ENCODE peak calls at places on chromosome 22, in seven cellular contexts. Y, J, A, W, X, O and V are unnamed samples.

GRCh38 chr22:17945851-17946690 is 78.3 kb downstream of the MICAL3 start:
- DNase-seq in Y (peak; percentile 72), J (no peak), A (no peak), W (no peak), X (no peak), O (no peak), V (no peak)

GRCh38 chr22:18988958-18989357 is 52.9 kb upstream of the PRODH start:
- DNase-seq in Y (no peak), J (no peak), A (no peak), W (no peak), X (no peak), O (no peak), V (no peak)

GRCh38 chr22:30422481-30423295 is 2.9 kb upstream of the MTFP1 start:
- DNase-seq in Y (no peak), J (peak; percentile 87), A (peak; percentile 54), W (peak; percentile 66), X (peak; percentile 55), O (peak; percentile 89), V (peak; percentile 78)

GRCh38 chr22:41524809-41525449 is 19.3 kb downstream of the POLR3H start:
- DNase-seq in Y (no peak), J (no peak), A (no peak), W (no peak), X (no peak), O (no peak), V (no peak)

GRCh38 chr22:27412866-27413445 is 388.6 kb downstream of the MN1 start:
- DNase-seq in Y (no peak), J (no peak), A (no peak), W (no peak), X (no peak), O (no peak), V (peak; percentile 78)

GRCh38 chr22:47172771-47173534 is 410.5 kb downstream of the TBC1D22A start:
- DNase-seq in Y (no peak), J (no peak), A (no peak), W (peak; percentile 30), X (peak; percentile 13), O (peak; percentile 7), V (no peak)

GRCh38 chr22:47793304-47794101 is 1031.1 kb downstream of the TBC1D22A start:
- DNase-seq in Y (no peak), J (no peak), A (no peak), W (no peak), X (no peak), O (no peak), V (no peak)

GRCh38 chr22:30362632-30363281 is 6.0 kb downstream of the CCDC157 start:
- DNase-seq in Y (no peak), J (no peak), A (peak; percentile 37), W (no peak), X (no peak), O (no peak), V (no peak)

DNA sequence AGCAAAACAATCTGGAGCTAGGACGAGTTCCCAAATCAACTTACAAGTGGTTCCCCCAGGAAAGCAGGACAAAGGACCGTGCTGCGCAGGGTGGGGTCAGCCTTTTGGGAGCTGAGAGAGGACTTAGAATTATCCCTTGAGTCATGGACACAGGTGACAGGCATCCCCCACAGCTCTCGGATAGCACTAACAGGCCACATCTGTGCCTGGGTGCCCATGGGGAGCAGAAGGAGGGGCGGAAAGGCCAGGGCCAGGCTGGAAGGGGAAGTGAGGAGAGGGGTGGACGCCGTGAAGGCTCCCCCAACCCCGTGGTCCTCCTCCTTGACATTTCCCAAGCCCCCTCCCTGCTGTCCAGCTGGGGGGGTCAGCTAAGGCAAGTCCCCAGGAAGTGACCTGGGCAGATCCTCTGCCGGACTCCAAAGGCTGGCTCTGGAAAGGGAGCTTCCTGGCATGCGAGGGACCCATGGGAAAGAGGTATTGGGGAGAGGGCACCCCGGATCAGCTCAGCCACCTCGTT is 31.6 kb upstream of the A4GALT start:
- DNase-seq in Y (no peak), J (no peak), A (no peak), W (no peak), X (no peak), O (no peak), V (no peak)
- H3K27ac ChIP-seq in Y (no peak overlapping the region), J (peak overlapping the region; percentile 13), A (no peak overlapping the region), W (peak overlapping the region; percentile 59), X (peak overlapping the region; percentile 73), O (peak overlapping the region; percentile 61), V (no peak overlapping the region)

DNA sequence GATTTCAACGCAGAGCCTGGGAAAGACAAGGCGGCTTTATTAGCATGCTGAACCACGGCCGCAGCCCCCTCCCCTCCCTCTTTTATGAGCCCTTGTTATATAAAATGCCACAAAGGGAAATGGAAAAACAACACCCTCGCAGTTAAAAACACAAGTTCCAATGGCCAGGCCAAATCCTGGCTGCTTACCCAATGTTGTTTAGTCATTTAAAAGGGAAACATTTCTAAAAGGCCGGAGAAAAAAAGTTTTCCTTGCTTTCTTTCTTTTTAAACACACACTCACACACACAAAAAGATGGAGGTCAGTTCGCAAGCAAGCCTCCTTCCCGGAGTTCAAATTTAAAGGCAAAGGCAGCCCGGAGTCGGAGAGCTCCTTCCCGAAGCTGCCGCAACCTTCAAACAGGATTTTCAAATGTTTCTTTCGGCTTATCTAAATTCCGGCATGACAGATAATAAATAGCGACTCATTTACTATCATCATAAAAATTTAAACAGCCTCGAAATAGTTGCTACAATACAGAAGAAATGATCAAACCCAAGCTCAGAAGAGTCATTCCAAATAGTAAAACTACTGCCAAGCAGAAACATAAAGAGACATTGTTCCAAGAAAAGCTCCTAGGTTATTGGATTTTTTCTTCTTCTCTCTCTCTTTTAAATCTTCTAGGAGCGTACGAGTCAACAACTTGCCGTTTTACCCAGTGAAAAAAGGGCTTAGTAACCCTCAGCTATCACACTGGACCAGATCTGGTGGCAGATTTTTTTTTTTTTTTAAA is 3.5 kb downstream of the PHF21B start:
- DNase-seq in Y (no peak), J (no peak), A (peak; percentile 16), W (no peak), X (no peak), O (peak; percentile 54), V (no peak)
- H3K27me3 ChIP-seq in Y (peaks cover 82% of the 10 kb centered on the region), J (no peaks in the 10 kb centered on the region), A (no peaks in the 10 kb centered on the region), W (peaks cover 76% of the 10 kb centered on the region), X (peaks cover 67% of the 10 kb centered on the region), O (peaks cover 7% of the 10 kb centered on the region), V (peaks cover 65% of the 10 kb centered on the region)

GRCh38 chr22:24141586-24141985 is 39.7 kb upstream of the SUSD2 start:
- DNase-seq in Y (peak; percentile 88), J (no peak), A (no peak), W (no peak), X (no peak), O (no peak), V (peak; percentile 44)
- H3K4me1 ChIP-seq in Y (peaks cover 66% of the 10 kb centered on the region), J (peaks cover 19% of the 10 kb centered on the region), A (peaks cover 33% of the 10 kb centered on the region), W (peaks cover 70% of the 10 kb centered on the region), X (peaks cover 44% of the 10 kb centered on the region), O (peaks cover 57% of the 10 kb centered on the region), V (peaks cover 8% of the 10 kb centered on the region)

GRCh38 chr22:36008565-36008964 is 20.1 kb downstream of the RBFOX2 start:
- DNase-seq in Y (no peak), J (no peak), A (no peak), W (no peak), X (no peak), O (no peak), V (no peak)

GRCh38 chr22:36010090-36010489 is 18.5 kb downstream of the RBFOX2 start:
- DNase-seq in Y (no peak), J (no peak), A (no peak), W (no peak), X (no peak), O (no peak), V (no peak)

GRCh38 chr22:36012332-36012731 is 16.3 kb downstream of the RBFOX2 start:
- DNase-seq in Y (no peak), J (no peak), A (no peak), W (no peak), X (no peak), O (no peak), V (no peak)

GRCh38 chr22:36009085-36009484 is 19.5 kb downstream of the RBFOX2 start:
- DNase-seq in Y (no peak), J (no peak), A (peak; percentile 42), W (no peak), X (no peak), O (no peak), V (no peak)

GRCh38 chr22:36010913-36011312 is 17.7 kb downstream of the RBFOX2 start:
- DNase-seq in Y (no peak), J (no peak), A (peak; percentile 56), W (no peak), X (no peak), O (no peak), V (peak; percentile 68)
- H3K27ac ChIP-seq in Y (no peak overlapping the region), J (no peak overlapping the region), A (no peak overlapping the region), W (no peak overlapping the region), X (no peak overlapping the region), O (no peak overlapping the region), V (no peak overlapping the region)

GRCh38 chr22:22855617-22856308 is 31.9 kb upstream of the IGLL5 start:
- DNase-seq in Y (peak; percentile 37), J (no peak), A (peak; percentile 45), W (no peak), X (no peak), O (no peak), V (no peak)

GRCh38 chr22:22858559-22858937 is 29.1 kb upstream of the IGLL5 start:
- DNase-seq in Y (no peak), J (no peak), A (no peak), W (no peak), X (no peak), O (no peak), V (no peak)

GRCh38 chr22:22856885-22857606 is 30.6 kb upstream of the IGLL5 start:
- DNase-seq in Y (no peak), J (no peak), A (no peak), W (no peak), X (no peak), O (no peak), V (no peak)

GRCh38 chr22:22856364-22856763 is 31.3 kb upstream of the IGLL5 start:
- DNase-seq in Y (no peak), J (no peak), A (no peak), W (no peak), X (no peak), O (no peak), V (no peak)

DNA sequence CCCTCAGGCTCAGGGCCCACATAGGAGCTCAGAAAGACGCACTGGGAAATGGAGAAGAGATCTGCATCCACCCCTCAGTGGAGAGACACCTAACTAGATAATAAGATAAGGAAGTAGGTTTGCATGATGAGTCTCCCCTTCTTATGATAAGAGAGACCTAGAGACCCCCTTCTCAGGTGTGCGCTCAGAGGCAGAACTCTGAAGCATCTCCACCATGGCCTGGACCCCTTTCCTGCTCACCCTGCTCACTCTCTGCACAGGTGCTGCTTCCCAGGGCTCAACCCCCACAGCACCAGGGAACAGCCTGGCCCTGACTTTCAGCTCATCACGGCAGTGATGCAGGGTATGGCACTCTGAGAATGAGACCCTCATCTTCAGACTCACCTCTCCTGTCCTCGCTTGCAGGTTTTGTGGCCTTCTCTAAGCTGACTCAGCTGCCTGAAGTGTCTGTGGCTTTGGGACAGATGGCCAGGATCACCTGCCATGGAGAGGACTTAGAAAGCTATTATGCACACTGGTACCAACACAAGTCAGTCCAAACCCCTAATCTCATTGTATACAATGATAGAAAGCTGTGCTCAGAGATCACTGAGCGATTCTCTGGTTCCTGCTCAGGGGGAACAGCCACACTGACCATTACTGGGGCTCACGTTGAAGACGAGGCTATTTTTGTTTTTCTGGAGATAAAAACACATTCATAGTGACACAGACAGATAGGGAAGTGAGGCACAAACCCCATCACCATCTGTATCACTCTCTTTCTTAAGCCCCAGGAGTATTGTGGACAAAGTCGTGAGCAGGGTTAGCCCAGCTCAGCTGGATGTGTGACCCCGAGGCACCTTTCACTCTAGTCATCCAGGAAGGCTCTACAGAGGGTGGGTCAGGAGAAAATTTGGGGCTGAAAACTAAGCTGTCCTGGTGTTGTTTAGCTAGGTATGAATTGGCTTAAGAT is 29.7 kb upstream of the IGLL5 start:
- DNase-seq in Y (no peak), J (no peak), A (no peak), W (no peak), X (no peak), O (no peak), V (no peak)
- H3K27me3 ChIP-seq in Y (no peaks in the 10 kb centered on the region), J (no peaks in the 10 kb centered on the region), A (peaks cover 2% of the 10 kb centered on the region), W (peaks cover 7% of the 10 kb centered on the region), X (no peaks in the 10 kb centered on the region), O (no peaks in the 10 kb centered on the region), V (peaks cover 16% of the 10 kb centered on the region)